ENCODE peak calls at places on chromosomes 2 and 18, in six cellular contexts. One of them, this sample, is unnamed.

GRCh38 chr18:70931942-70932814 is 643.3 kb downstream of the SOCS6 start:
- DNase-seq in OCI-LY7: peak
- DNase-seq in HEK293T: no peak
- DNase-seq in fibroblast of mammary gland: peak
- DNase-seq in GM03348: peak
- DNase-seq in RWPE1: peak
- DNase-seq in this sample: no peak

GRCh38 chr2:60553496-60553991 is at the start of gene BCL11A:
- DNase-seq in OCI-LY7: peak
- DNase-seq in fibroblast of mammary gland: peak
- DNase-seq in RWPE1: peak
- DNase-seq in HEK293T: peak
- DNase-seq in GM03348: peak
- DNase-seq in this sample: peak

GRCh38 chr2:205692095-205692494 is 9.8 kb downstream of the NRP2 start:
- DNase-seq in fibroblast of mammary gland: peak
- DNase-seq in GM03348: peak
- DNase-seq in RWPE1: no peak
- DNase-seq in HEK293T: no peak
- DNase-seq in OCI-LY7: no peak
- DNase-seq in this sample: no peak

GRCh38 chr2:72132981-72133720 is 14.5 kb downstream of the CYP26B1 start:
- DNase-seq in OCI-LY7: no peak
- DNase-seq in GM03348: no peak
- DNase-seq in fibroblast of mammary gland: no peak
- DNase-seq in RWPE1: no peak
- DNase-seq in HEK293T: no peak
- DNase-seq in this sample: no peak

GRCh38 chr2:106296182-106296815 is 102.2 kb upstream of the UXS1 start:
- DNase-seq in GM03348: peak
- DNase-seq in fibroblast of mammary gland: peak
- DNase-seq in RWPE1: no peak
- DNase-seq in HEK293T: no peak
- DNase-seq in OCI-LY7: no peak
- DNase-seq in this sample: no peak

GRCh38 chr2:177229448-177230242 is 17.1 kb downstream of the HNRNPA3 start:
- DNase-seq in OCI-LY7: no peak
- DNase-seq in RWPE1: no peak
- DNase-seq in GM03348: no peak
- DNase-seq in fibroblast of mammary gland: no peak
- DNase-seq in HEK293T: no peak
- DNase-seq in this sample: no peak

GRCh38 chr18:37383036-37383788 is 182.4 kb downstream of the CELF4 start:
- DNase-seq in GM03348: no peak
- DNase-seq in RWPE1: no peak
- DNase-seq in HEK293T: no peak
- DNase-seq in OCI-LY7: no peak
- DNase-seq in fibroblast of mammary gland: no peak
- DNase-seq in this sample: no peak

GRCh38 chr2:65662654-65663432 is 230.4 kb upstream of the SPRED2 start:
- DNase-seq in GM03348: peak
- DNase-seq in fibroblast of mammary gland: peak
- DNase-seq in HEK293T: peak
- DNase-seq in RWPE1: peak
- DNase-seq in OCI-LY7: no peak
- DNase-seq in this sample: peak

GRCh38 chr2:181116251-181116650 is 135.8 kb downstream of the UBE2E3 start:
- DNase-seq in fibroblast of mammary gland: no peak
- DNase-seq in GM03348: no peak
- DNase-seq in OCI-LY7: no peak
- DNase-seq in RWPE1: no peak
- DNase-seq in HEK293T: no peak
- DNase-seq in this sample: no peak

GRCh38 chr2:200039847-200040246 is 84.5 kb downstream of the MAIP1 start:
- DNase-seq in RWPE1: no peak
- DNase-seq in HEK293T: no peak
- DNase-seq in GM03348: peak
- DNase-seq in OCI-LY7: no peak
- DNase-seq in fibroblast of mammary gland: peak
- DNase-seq in this sample: no peak

GRCh38 chr18:12911025-12911927 is 27.2 kb upstream of the PTPN2 start:
- DNase-seq in OCI-LY7: no peak
- DNase-seq in GM03348: peak
- DNase-seq in fibroblast of mammary gland: peak
- DNase-seq in HEK293T: no peak
- DNase-seq in RWPE1: no peak
- DNase-seq in this sample: no peak

GRCh38 chr2:189440947-189441708 is at the start of gene WDR75:
- DNase-seq in OCI-LY7: peak
- DNase-seq in HEK293T: peak
- DNase-seq in fibroblast of mammary gland: peak
- DNase-seq in RWPE1: peak
- DNase-seq in GM03348: peak
- DNase-seq in this sample: peak

GRCh38 chr2:189676471-189676870 is 2.0 kb downstream of the ANKAR start:
- DNase-seq in fibroblast of mammary gland: peak
- DNase-seq in RWPE1: no peak
- DNase-seq in GM03348: peak
- DNase-seq in HEK293T: no peak
- DNase-seq in OCI-LY7: no peak
- DNase-seq in this sample: no peak

GRCh38 chr18:75220786-75221355 is 10.3 kb downstream of the TSHZ1 start:
- DNase-seq in fibroblast of mammary gland: no peak
- DNase-seq in RWPE1: no peak
- DNase-seq in HEK293T: no peak
- DNase-seq in OCI-LY7: no peak
- DNase-seq in GM03348: no peak
- DNase-seq in this sample: no peak

GRCh38 chr2:109597283-109597682 is 16.5 kb downstream of the SEPTIN10 start:
- DNase-seq in RWPE1: no peak
- DNase-seq in GM03348: no peak
- DNase-seq in HEK293T: no peak
- DNase-seq in fibroblast of mammary gland: no peak
- DNase-seq in OCI-LY7: no peak
- DNase-seq in this sample: no peak

GRCh38 chr18:56563568-56563967 is 74.8 kb downstream of the TXNL1 start:
- DNase-seq in RWPE1: no peak
- DNase-seq in HEK293T: peak
- DNase-seq in fibroblast of mammary gland: no peak
- DNase-seq in GM03348: no peak
- DNase-seq in OCI-LY7: peak
- DNase-seq in this sample: no peak

GRCh38 chr2:9952856-9953503 is 1.5 kb downstream of the GRHL1 start:
- DNase-seq in HEK293T: no peak
- DNase-seq in GM03348: no peak
- DNase-seq in OCI-LY7: no peak
- DNase-seq in RWPE1: no peak
- DNase-seq in fibroblast of mammary gland: no peak
- DNase-seq in this sample: no peak

GRCh38 chr2:234694244-234695013 is 197.5 kb upstream of the ARL4C start:
- DNase-seq in OCI-LY7: no peak
- DNase-seq in HEK293T: no peak
- DNase-seq in GM03348: peak
- DNase-seq in fibroblast of mammary gland: peak
- DNase-seq in RWPE1: peak
- DNase-seq in this sample: no peak

GRCh38 chr2:202115385-202116060 is 42.5 kb downstream of the KIAA2012 start:
- DNase-seq in RWPE1: no peak
- DNase-seq in OCI-LY7: no peak
- DNase-seq in fibroblast of mammary gland: peak
- DNase-seq in GM03348: peak
- DNase-seq in HEK293T: no peak
- DNase-seq in this sample: no peak

GRCh38 chr2:217555075-217555876 is 447.5 kb downstream of the TNS1 start:
- DNase-seq in HEK293T: no peak
- DNase-seq in GM03348: peak
- DNase-seq in RWPE1: no peak
- DNase-seq in fibroblast of mammary gland: no peak
- DNase-seq in OCI-LY7: no peak
- DNase-seq in this sample: no peak

GRCh38 chr2:60641866-60642788 is 88.7 kb upstream of the BCL11A start:
- DNase-seq in GM03348: peak
- DNase-seq in RWPE1: peak
- DNase-seq in OCI-LY7: peak
- DNase-seq in fibroblast of mammary gland: peak
- DNase-seq in HEK293T: peak
- DNase-seq in this sample: no peak

GRCh38 chr2:161090401-161090800 is 69.8 kb upstream of the TANK start:
- DNase-seq in RWPE1: no peak
- DNase-seq in fibroblast of mammary gland: no peak
- DNase-seq in OCI-LY7: no peak
- DNase-seq in HEK293T: no peak
- DNase-seq in GM03348: no peak
- DNase-seq in this sample: no peak

This sample was measured in epithelial cell of prostate.